ENCODE peak calls at places on chromosomes 16 and 17, in five cellular contexts. P is PC-3, W is K562, S is keratinocyte, R is Karpas-422. I is an unnamed sample.
A peak's percentile ranks its signal among the peaks of the same experiment; 100 is the strongest.

GRCh38 chr17:45092932-45093430 is 31.9 kb downstream of the NMT1 start:
- DNase-seq in R (no peak), S (peak; percentile 84), W (no peak), P (peak; percentile 98), I (no peak)

GRCh38 chr17:52754838-52755237 is 596.3 kb upstream of the CA10 start:
- DNase-seq in S (no peak), P (no peak), R (no peak), W (no peak), I (no peak)

GRCh38 chr16:546909-547770 is 13.1 kb upstream of the PRR35 start:
- DNase-seq in S (no peak), P (no peak), R (no peak), W (peak; percentile 55), I (no peak)

GRCh38 chr16:65125322-65125721 is 3.5 kb upstream of the CDH11 start:
- DNase-seq in W (no peak), S (no peak), R (no peak), P (no peak), I (no peak)

GRCh38 chr17:79053251-79053925 is 21.2 kb upstream of the ENGASE start:
- DNase-seq in R (no peak), W (no peak), S (no peak), P (peak; percentile 22), I (no peak)

GRCh38 chr16:85626191-85626951 is 13.2 kb downstream of the GSE1 start:
- DNase-seq in P (no peak), R (no peak), S (no peak), W (no peak), I (no peak)

GRCh38 chr17:70668276-70668937 is 499.1 kb downstream of the KCNJ2 start:
- DNase-seq in S (no peak), R (no peak), W (no peak), P (no peak), I (no peak)

GRCh38 chr16:11251525-11252481 is 4.2 kb downstream of the SOCS1 start:
- DNase-seq in R (peak; percentile 60), S (no peak), P (no peak), W (no peak), I (no peak)

GRCh38 chr17:82920715-82921114 is 80.9 kb upstream of the ZNF750 start:
- DNase-seq in W (no peak), P (no peak), S (no peak), R (no peak), I (no peak)

GRCh38 chr17:21029032-21029431 is 13.8 kb downstream of the USP22 start:
- DNase-seq in W (no peak), R (no peak), P (peak; percentile 56), S (no peak), I (no peak)

GRCh38 chr17:489758-490329 is 137.2 kb upstream of the RPH3AL start:
- DNase-seq in P (no peak), R (no peak), W (no peak), S (no peak), I (peak; percentile 69)

GRCh38 chr17:68035131-68035522 is 408 bp upstream of the KPNA2 start:
- DNase-seq in P (no peak), W (no peak), R (no peak), S (no peak), I (peak; percentile 98)

GRCh38 chr16:50605733-50606430 is 57.7 kb downstream of the NKD1 start:
- DNase-seq in W (no peak), R (no peak), S (no peak), P (no peak), I (no peak)

GRCh38 chr16:24737391-24737871 is 8.0 kb downstream of the TNRC6A start:
- DNase-seq in S (no peak), P (peak; percentile 41), W (no peak), R (no peak), I (no peak)

GRCh38 chr16:49556252-49557069 is 182.9 kb downstream of the C16orf78 start:
- DNase-seq in S (no peak), P (peak; percentile 28), W (peak; percentile 26), R (peak; percentile 70), I (peak; percentile 63)

GRCh38 chr17:3843935-3844516 is 2.0 kb downstream of the NCBP3 start:
- DNase-seq in W (peak; percentile 52), S (no peak), R (peak; percentile 81), P (peak; percentile 63), I (peak; percentile 72)
- H3K79me2 ChIP-seq in W (peaks cover 29% of the 10 kb centered on the region), S (peaks cover 58% of the 10 kb centered on the region), R (peaks cover 34% of the 10 kb centered on the region), P (peaks cover 29% of the 10 kb centered on the region), I (peaks cover 25% of the 10 kb centered on the region)

GRCh38 chr16:3311496-3311895 is 6.2 kb downstream of the ZNF75A start:
- DNase-seq in S (no peak), R (no peak), W (no peak), P (no peak), I (no peak)

GRCh38 chr16:3305109-3306068 is at the start of the genes TIGD7 and ZNF75A:
- DNase-seq in R (peak; percentile 93), P (peak; percentile 84), W (peak; percentile 85), S (peak; percentile 21), I (no peak)

GRCh38 chr16:3304370-3304769 is 860 bp downstream of the TIGD7 start:
- DNase-seq in R (no peak), W (no peak), S (no peak), P (no peak), I (no peak)

DNA sequence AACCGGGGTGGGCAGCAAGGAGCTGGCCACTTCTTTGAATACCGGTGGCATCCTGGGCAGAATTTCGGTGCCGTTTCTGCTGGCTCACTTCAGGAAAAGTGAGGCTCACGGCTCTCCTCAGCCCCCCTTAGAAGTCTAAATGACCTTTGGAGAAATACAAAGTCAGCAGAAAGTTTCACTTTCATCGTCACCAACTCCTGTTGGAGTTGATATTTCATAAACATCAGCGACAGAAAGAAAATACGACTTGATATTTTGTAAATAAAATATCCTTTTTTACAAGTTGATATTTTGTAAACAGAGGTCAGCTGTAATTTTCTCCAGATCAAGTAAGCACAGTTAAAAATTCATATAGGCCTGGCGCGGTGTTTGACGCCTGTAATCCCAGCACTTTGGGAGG is 781 bp downstream of the ZNF75A start:
- DNase-seq in R (no peak), S (no peak), P (no peak), W (no peak), I (no peak)
- H3K79me2 ChIP-seq in R (peaks cover 24% of the 10 kb centered on the region), S (peaks cover 6% of the 10 kb centered on the region), P (peaks cover 39% of the 10 kb centered on the region), W (peaks cover 13% of the 10 kb centered on the region), I (no peaks in the 10 kb centered on the region)

DNA sequence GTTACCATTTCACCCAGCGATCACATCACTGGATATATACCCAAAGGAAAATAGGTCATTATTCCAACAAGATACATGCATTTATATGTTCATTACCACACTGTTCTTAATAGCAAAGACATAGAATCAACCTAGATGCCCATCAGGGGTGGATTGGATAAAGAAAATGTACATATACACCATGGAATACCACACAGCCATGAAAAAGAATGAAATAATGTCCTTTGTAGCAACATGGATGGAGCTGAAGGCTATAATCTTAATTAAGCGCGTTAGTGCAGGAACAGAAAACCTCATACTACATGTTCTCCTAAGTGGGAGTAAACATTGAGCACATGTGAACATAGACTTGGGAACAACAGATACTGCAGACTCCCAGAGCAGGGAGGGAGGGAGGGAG is 18.6 kb downstream of the CNTROB start:
- DNase-seq in P (no peak), S (no peak), W (no peak), R (no peak), I (no peak)
- H3K79me2 ChIP-seq in P (no peaks in the 10 kb centered on the region), S (no peaks in the 10 kb centered on the region), W (no peaks in the 10 kb centered on the region), R (no peaks in the 10 kb centered on the region), I (no peaks in the 10 kb centered on the region)

DNA sequence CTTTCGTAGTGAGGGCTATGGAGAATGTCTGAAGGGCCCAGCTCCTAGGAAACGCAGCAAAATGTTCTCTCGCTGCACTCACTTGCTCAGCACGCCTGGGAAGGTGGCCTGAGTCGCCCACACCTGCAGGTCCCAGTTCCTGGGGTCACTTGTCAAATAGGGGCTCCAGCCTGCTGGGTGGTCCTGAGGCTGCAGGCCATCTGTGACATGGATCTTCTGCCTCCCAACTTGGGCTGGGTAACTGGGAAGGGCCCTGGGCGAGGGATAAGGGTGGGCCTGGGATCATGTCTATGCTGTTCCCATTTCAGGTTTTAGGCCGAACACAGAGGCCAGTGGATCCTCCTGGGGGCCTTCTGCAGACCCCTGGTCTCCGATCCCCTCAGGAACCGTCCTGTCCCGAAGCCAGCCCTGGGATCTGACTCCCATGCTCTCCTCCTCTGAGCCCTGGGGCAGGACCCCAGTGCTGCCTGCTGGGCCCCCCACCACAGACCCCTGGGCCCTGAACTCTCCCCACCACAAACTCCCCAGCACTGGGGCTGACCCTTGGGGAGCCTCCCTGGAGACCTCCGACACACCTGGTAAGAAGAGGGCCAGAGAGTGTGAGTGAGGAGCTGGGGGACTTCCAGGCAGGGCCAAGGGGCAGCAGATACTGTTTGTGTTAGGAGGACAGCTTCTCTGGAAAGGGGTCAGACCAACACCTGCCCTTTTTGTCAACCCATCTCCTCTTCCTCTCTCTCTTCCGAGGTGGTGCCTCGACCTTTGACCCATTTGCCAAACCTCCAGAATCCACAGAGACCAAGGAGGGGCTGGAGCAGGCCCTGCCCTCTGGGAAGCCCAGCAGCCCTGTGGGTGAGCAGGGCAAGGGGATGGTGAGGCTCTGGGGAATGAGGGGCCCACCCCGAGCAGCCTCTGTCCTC is 6.2 kb upstream of the SPATA20 start:
- DNase-seq in P (no peak), W (no peak), R (no peak), S (no peak), I (no peak)
- H3K79me2 ChIP-seq in P (peaks cover 9% of the 10 kb centered on the region), W (no peaks in the 10 kb centered on the region), R (no peaks in the 10 kb centered on the region), S (peaks cover 39% of the 10 kb centered on the region), I (no peaks in the 10 kb centered on the region)

DNA sequence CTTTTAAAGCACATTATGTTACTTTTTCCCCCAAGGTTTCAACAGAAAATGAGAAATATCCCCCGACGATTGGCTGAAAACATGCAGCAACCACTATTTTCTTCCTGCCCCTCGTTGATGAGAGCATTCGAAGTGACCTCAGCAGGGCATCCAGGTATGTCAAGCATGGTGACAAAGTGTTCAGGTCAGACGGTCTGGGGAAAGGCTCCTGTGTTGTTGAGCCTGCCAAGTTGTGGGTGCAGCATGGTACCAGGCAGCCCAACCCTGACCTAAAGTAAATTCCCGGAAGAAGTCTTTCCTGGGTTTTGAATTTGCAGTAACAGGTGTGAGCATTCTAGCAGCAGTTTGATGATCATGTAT is 51.7 kb upstream of the SEC14L1 start:
- DNase-seq in P (peak; percentile 32), W (peak; percentile 33), R (peak; percentile 58), S (no peak), I (peak; percentile 48)
- H3K79me2 ChIP-seq in P (peaks cover 57% of the 10 kb centered on the region), W (peaks cover 44% of the 10 kb centered on the region), R (peaks cover 31% of the 10 kb centered on the region), S (peaks cover 38% of the 10 kb centered on the region), I (peaks cover 38% of the 10 kb centered on the region)

GRCh38 chr17:27542841-27543463 is 86.7 kb downstream of the KSR1 start:
- DNase-seq in P (no peak), R (no peak), S (no peak), W (no peak), I (no peak)
- H3K79me2 ChIP-seq in P (no peaks in the 10 kb centered on the region), R (no peaks in the 10 kb centered on the region), S (no peaks in the 10 kb centered on the region), W (peaks cover 86% of the 10 kb centered on the region), I (no peaks in the 10 kb centered on the region)

I was measured in OCI-LY7.